ENCODE peak calls at places on chromosomes 5 and 9, in four cellular contexts. Z is hepatocyte, I is fibroblast of pulmonary artery, J is PC-9. H is an unnamed sample.

GRCh38 chr5:59786271-59786805 is 107.2 kb downstream of the PDE4D start:
- DNase-seq in I (peak), Z (peak), J (peak), H (no peak)

GRCh38 chr9:16150501-16150900 is 597.7 kb downstream of the CCDC171 start:
- DNase-seq in I (peak), Z (peak), J (no peak), H (no peak)

GRCh38 chr5:9905661-9906060 is 275.5 kb upstream of the TAS2R1 start:
- DNase-seq in I (no peak), Z (no peak), J (no peak), H (no peak)

GRCh38 chr9:21078702-21079101 is 960 bp upstream of the IFNB1 start:
- DNase-seq in I (no peak), J (no peak), Z (no peak), H (no peak)

GRCh38 chr9:130927995-130928900 is 10.8 kb downstream of the FIBCD1 start:
- DNase-seq in Z (peak), J (peak), I (peak), H (no peak)

GRCh38 chr5:178462846-178463245 is 127.3 kb downstream of the COL23A1 start:
- DNase-seq in I (no peak), J (no peak), Z (no peak), H (no peak)

GRCh38 chr5:172452398-172453205 is 1.7 kb downstream of the SH3PXD2B start:
- DNase-seq in I (peak), Z (peak), J (no peak), H (no peak)

GRCh38 chr5:53291528-53291927 is 182.0 kb upstream of the MOCS2 start:
- DNase-seq in I (peak), J (no peak), Z (peak), H (no peak)

GRCh38 chr5:107469485-107469884 is 201.3 kb downstream of the EFNA5 start:
- DNase-seq in Z (no peak), I (peak), J (peak), H (no peak)

GRCh38 chr5:15585826-15586591 is 86.0 kb downstream of the FBXL7 start:
- DNase-seq in J (no peak), Z (no peak), I (no peak), H (no peak)

GRCh38 chr9:91948423-91949292 is 1.4 kb downstream of the ROR2 start:
- DNase-seq in Z (peak), J (no peak), I (peak), H (no peak)

GRCh38 chr9:90107864-90108263 is 503.1 kb downstream of the GADD45G start:
- DNase-seq in Z (no peak), I (no peak), J (no peak), H (no peak)

GRCh38 chr5:172276214-172276613 is 7.3 kb downstream of the UBTD2 start:
- DNase-seq in Z (no peak), J (peak), I (peak), H (no peak)

GRCh38 chr9:108544866-108545265 is 310.9 kb downstream of the ACTL7B start:
- DNase-seq in I (no peak), Z (no peak), J (no peak), H (no peak)

GRCh38 chr9:137679695-137680305 is 61.0 kb downstream of the EHMT1 start:
- DNase-seq in J (no peak), I (no peak), Z (no peak), H (peak)

GRCh38 chr5:74212336-74212735 is 428.2 kb downstream of the ENC1 start:
- DNase-seq in Z (no peak), J (no peak), I (peak), H (no peak)

GRCh38 chr5:66807743-66808142 is 211.6 kb downstream of the MAST4 start:
- DNase-seq in Z (peak), J (peak), I (peak), H (no peak)

GRCh38 chr5:60586307-60586901 is 113.6 kb downstream of the DEPDC1B start:
- DNase-seq in J (no peak), Z (peak), I (peak), H (no peak)

GRCh38 chr5:132134384-132134783 is 60.8 kb downstream of the CSF2 start:
- DNase-seq in J (peak), Z (no peak), I (peak), H (no peak)

GRCh38 chr9:115118471-115119156 is 657 bp upstream of the TNC start:
- DNase-seq in J (peak), I (peak), Z (peak), H (no peak)

GRCh38 chr5:87770601-87771121 is 357.9 kb upstream of the CCNH start:
- DNase-seq in J (no peak), I (no peak), Z (no peak), H (peak)

GRCh38 chr9:34048730-34049629 is at the start of gene UBAP2:
- DNase-seq in Z (peak), J (peak), I (peak), H (peak)
- TF ChIP-seq CTCF in Z (no peak), J (no peak), I (no peak), H (peak)

GRCh38 chr5:41636605-41637004 is 126.2 kb upstream of the PLCXD3 start:
- DNase-seq in I (peak), Z (peak), J (no peak), H (no peak)
- TF ChIP-seq CTCF in I (peak), Z (peak), J (peak), H (peak)

GRCh38 chr9:127223810-127224177 is 40.8 kb upstream of the GARNL3 start:
- DNase-seq in Z (peak), J (no peak), I (no peak), H (no peak)
- TF ChIP-seq CTCF in Z (no peak), J (no peak), I (no peak), H (no peak)

DNA sequence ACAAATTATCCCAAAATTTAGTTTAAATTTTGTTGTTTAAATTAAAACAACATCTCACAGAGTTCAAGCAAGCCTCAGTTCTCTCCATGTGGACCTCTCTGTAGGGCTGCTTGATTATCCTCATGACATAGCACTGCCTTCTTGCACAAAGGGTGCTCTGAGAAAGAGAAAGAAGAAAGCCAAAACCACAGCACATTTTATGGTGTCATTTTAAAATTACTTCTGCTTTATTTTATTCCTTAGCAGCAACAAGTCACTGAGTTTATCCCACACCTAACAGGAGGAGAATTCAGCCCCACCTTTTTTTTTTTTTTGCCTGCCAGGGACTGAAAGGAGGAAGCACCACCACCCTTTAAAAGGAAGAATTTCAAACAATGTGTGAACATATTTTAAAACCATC is 12.8 kb upstream of the KCNV2 start:
- DNase-seq in J (no peak), I (no peak), Z (no peak), H (no peak)
- TF ChIP-seq CTCF in J (no peak), I (no peak), Z (no peak), H (no peak)

GRCh38 chr5:149902177-149902576 is 42.4 kb downstream of the PDE6A start:
- DNase-seq in J (no peak), Z (no peak), I (no peak), H (no peak)
- TF ChIP-seq CTCF in J (no peak), Z (peak), I (peak), H (peak)

H was measured in chondrocyte.